ENCODE peak calls at places on chromosomes 16 and 17, in nine cellular contexts. Q, J, N, E, V, F, B, P and T are unnamed samples.

GRCh38 chr17:78380370-78380769 is 1.9 kb downstream of the PGS1 start:
- DNase-seq in V (no peak), E (no peak), Q (no peak), B (no peak), J (no peak), F (no peak), N (no peak), P (no peak), T (no peak)

GRCh38 chr17:47870042-47870441 is 19.1 kb upstream of the SP6 start:
- DNase-seq in N (no peak), P (no peak), F (no peak), Q (no peak), E (no peak), B (no peak), J (no peak), V (no peak), T (no peak)

GRCh38 chr16:3020247-3020603 is at the start of gene TNFRSF12A:
- DNase-seq in N (no peak), Q (peak), V (peak), F (no peak), E (peak), B (peak), P (peak), J (peak), T (peak)

GRCh38 chr17:28189667-28190066 is 129.3 kb upstream of the TMEM97 start:
- DNase-seq in Q (peak), B (no peak), E (no peak), J (no peak), N (no peak), V (no peak), P (no peak), F (no peak), T (no peak)

GRCh38 chr16:13829712-13830304 is 90.1 kb upstream of the ERCC4 start:
- DNase-seq in Q (no peak), N (no peak), B (no peak), J (no peak), P (no peak), F (no peak), V (no peak), E (no peak), T (no peak)

GRCh38 chr17:47423406-47424295 is 99.9 kb downstream of the EFCAB13 start:
- DNase-seq in Q (no peak), F (no peak), N (no peak), J (peak), P (no peak), E (no peak), V (no peak), B (peak), T (no peak)

GRCh38 chr17:80909635-80910034 is 82.0 kb upstream of the CHMP6 start:
- DNase-seq in B (no peak), N (no peak), F (no peak), V (no peak), Q (no peak), P (no peak), J (no peak), E (no peak), T (no peak)

GRCh38 chr17:76529224-76529642 is 8.3 kb downstream of the CYGB start:
- DNase-seq in V (peak), E (no peak), Q (peak), P (peak), B (no peak), F (no peak), N (peak), J (peak), T (peak)

GRCh38 chr17:75096082-75096625 is 8.4 kb downstream of the SLC16A5 start:
- DNase-seq in P (peak), F (no peak), V (peak), B (no peak), N (no peak), E (no peak), J (peak), Q (peak), T (no peak)

GRCh38 chr16:22217890-22218730 is 12.0 kb downstream of the EEF2K start:
- DNase-seq in Q (no peak), F (no peak), J (no peak), V (no peak), P (no peak), N (no peak), B (peak), E (no peak), T (no peak)

GRCh38 chr17:17379197-17379991 is 76.2 kb downstream of the NT5M start:
- DNase-seq in F (no peak), Q (peak), P (no peak), N (no peak), J (peak), V (peak), B (no peak), E (no peak), T (no peak)

GRCh38 chr17:78966906-78967600 is 12.7 kb downstream of the LGALS3BP start:
- DNase-seq in N (no peak), F (no peak), E (no peak), Q (no peak), V (no peak), J (no peak), B (no peak), P (no peak), T (no peak)

GRCh38 chr16:28311913-28312312 is 19.6 kb downstream of the SBK1 start:
- DNase-seq in F (no peak), E (no peak), V (no peak), N (no peak), J (no peak), P (no peak), Q (no peak), B (no peak), T (no peak)

GRCh38 chr16:1068451-1068850 is 4.1 kb upstream of the SSTR5 start:
- DNase-seq in Q (no peak), P (no peak), F (no peak), V (no peak), B (no peak), E (no peak), J (no peak), N (no peak), T (no peak)

GRCh38 chr16:48117217-48118105 is 38.3 kb downstream of the ABCC12 start:
- DNase-seq in V (no peak), N (no peak), P (peak), J (no peak), F (no peak), B (peak), Q (peak), E (no peak), T (peak)

GRCh38 chr16:25735645-25736044 is 43.9 kb downstream of the HS3ST4 start:
- DNase-seq in Q (no peak), P (no peak), J (no peak), B (no peak), V (no peak), E (no peak), F (no peak), N (no peak), T (no peak)

GRCh38 chr16:7509919-7510705 is 177.5 kb downstream of the RBFOX1 start:
- DNase-seq in E (no peak), J (no peak), B (no peak), V (no peak), P (no peak), F (no peak), N (no peak), Q (no peak), T (no peak)

GRCh38 chr17:64641499-64641898 is 20.6 kb downstream of the SMURF2 start:
- DNase-seq in B (no peak), N (peak), E (no peak), J (peak), V (peak), Q (peak), F (peak), P (peak), T (no peak)

GRCh38 chr16:85148959-85149358 is 36.7 kb upstream of the CIBAR2 start:
- DNase-seq in N (no peak), J (peak), B (no peak), E (no peak), F (no peak), Q (peak), P (no peak), V (peak), T (no peak)

GRCh38 chr16:85104821-85105391 is 7.4 kb downstream of the CIBAR2 start:
- DNase-seq in J (no peak), B (peak), Q (no peak), V (no peak), E (no peak), N (no peak), F (no peak), P (no peak), T (no peak)

GRCh38 chr17:5110816-5111215 is 862 bp downstream of the ZNF232 start:
- DNase-seq in B (no peak), E (no peak), Q (no peak), P (no peak), V (no peak), J (no peak), F (no peak), N (no peak), T (no peak)

GRCh38 chr17:44969144-44969780 is 1.2 kb upstream of the C1QL1 start:
- DNase-seq in J (no peak), P (no peak), N (no peak), V (no peak), B (no peak), F (no peak), Q (no peak), E (no peak), T (no peak)

GRCh38 chr17:72422505-72423285 is 301.9 kb downstream of the SOX9 start:
- DNase-seq in Q (peak), P (peak), N (peak), J (peak), V (peak), B (peak), F (peak), E (no peak), T (no peak)

GRCh38 chr17:82544431-82545070 is 25.0 kb downstream of the FOXK2 start:
- DNase-seq in N (no peak), B (no peak), P (no peak), J (no peak), E (no peak), V (no peak), F (no peak), Q (no peak), T (no peak)

GRCh38 chr17:72632026-72632684 is 460.3 kb downstream of the SLC39A11 start:
- DNase-seq in B (no peak), P (no peak), V (no peak), E (no peak), Q (no peak), N (no peak), J (no peak), F (no peak), T (no peak)

GRCh38 chr16:75758215-75758614 is 31.9 kb upstream of the CPHXL start:
- DNase-seq in P (peak), B (no peak), V (peak), E (no peak), N (no peak), F (no peak), J (peak), Q (peak), T (no peak)

GRCh38 chr17:76139801-76140660 is 1.0 kb downstream of the FOXJ1 start:
- DNase-seq in B (peak), V (no peak), N (no peak), Q (no peak), E (no peak), J (no peak), P (no peak), F (no peak), T (no peak)

GRCh38 chr17:32020943-32021617 is 13.9 kb downstream of the LRRC37B start:
- DNase-seq in F (no peak), Q (no peak), V (peak), J (peak), E (no peak), N (no peak), P (no peak), B (no peak), T (no peak)

GRCh38 chr17:933168-934083 is 46.1 kb downstream of the NXN start:
- DNase-seq in F (peak), J (peak), Q (peak), N (peak), B (no peak), E (no peak), P (peak), V (peak), T (no peak)

DNA sequence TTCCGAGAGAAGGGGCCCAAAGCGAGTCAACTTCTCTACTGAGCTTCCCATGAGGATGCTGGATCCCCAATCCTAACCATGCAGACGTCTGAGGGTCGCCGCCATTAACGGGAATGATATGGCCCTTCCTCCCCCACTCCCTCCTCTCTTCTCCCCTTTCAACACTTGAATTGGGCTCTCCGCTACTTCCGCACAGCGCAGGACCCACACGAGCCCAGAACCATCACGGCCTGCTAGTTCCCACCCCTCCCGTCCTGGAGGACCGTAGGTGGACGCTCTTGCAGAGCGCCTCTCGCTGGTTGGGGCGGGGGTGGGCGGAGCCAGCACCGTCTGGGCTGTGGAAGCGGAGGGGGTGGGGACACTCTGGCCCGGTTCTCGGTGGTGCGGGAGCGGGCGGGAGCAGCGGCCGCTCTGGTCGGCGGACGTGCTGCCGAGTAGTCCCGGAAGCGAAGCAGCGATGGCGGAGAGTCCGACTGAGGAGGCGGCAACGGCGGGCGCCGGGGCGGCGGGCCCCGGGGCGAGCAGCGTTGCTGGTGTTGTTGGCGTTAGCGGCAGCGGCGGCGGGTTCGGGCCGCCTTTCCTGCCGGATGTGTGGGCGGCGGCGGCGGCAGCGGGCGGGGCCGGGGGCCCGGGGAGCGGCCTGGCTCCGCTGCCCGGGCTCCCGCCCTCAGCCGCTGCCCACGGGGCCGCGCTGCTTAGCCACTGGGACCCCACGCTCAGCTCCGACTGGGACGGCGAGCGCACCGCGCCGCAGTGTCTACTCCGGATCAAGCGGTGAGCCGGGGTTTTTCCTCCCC is at the start of gene UBE2Z:
- DNase-seq in J (peak), E (peak), F (peak), P (peak), Q (peak), V (peak), B (peak), N (peak), T (peak)
- TF ChIP-seq CTCF in J (no peak), E (no peak), F (no peak), P (peak), Q (no peak), V (peak), B (peak), N (no peak), T (peak)

GRCh38 chr17:7739746-7740145 is 22.2 kb downstream of the DNAH2 start:
- DNase-seq in B (no peak), J (no peak), V (no peak), F (no peak), P (no peak), Q (no peak), E (no peak), N (no peak), T (no peak)
- TF ChIP-seq CTCF in B (no peak), J (no peak), V (no peak), F (no peak), P (no peak), Q (no peak), E (no peak), N (no peak), T (no peak)

GRCh38 chr16:86874141-86874540 is 295.8 kb downstream of the FOXL1 start:
- DNase-seq in N (no peak), J (no peak), V (no peak), Q (no peak), E (no peak), F (no peak), P (no peak), B (peak), T (no peak)
- TF ChIP-seq CTCF in N (peak), J (peak), V (peak), Q (peak), E (no peak), F (peak), P (peak), B (peak), T (peak)

GRCh38 chr17:19397556-19398041 is 10.6 kb upstream of the MFAP4 start:
- DNase-seq in N (no peak), V (no peak), P (no peak), Q (no peak), E (no peak), B (no peak), F (no peak), J (no peak), T (no peak)
- TF ChIP-seq CTCF in N (no peak), V (no peak), P (no peak), Q (no peak), E (no peak), B (no peak), F (no peak), J (no peak), T (no peak)

GRCh38 chr16:89907055-89907814 is 11.4 kb upstream of the MC1R start:
- DNase-seq in F (no peak), N (no peak), V (no peak), Q (no peak), E (no peak), B (no peak), P (no peak), J (no peak), T (no peak)

GRCh38 chr16:89905511-89906140 is 13.0 kb upstream of the MC1R start:
- DNase-seq in E (no peak), J (no peak), F (no peak), P (no peak), V (no peak), Q (no peak), N (no peak), B (no peak), T (no peak)

GRCh38 chr16:89904606-89905510 is 13.8 kb upstream of the MC1R start:
- DNase-seq in B (no peak), N (no peak), P (no peak), Q (no peak), F (no peak), E (no peak), J (no peak), V (no peak), T (no peak)

GRCh38 chr16:89908236-89908635 is 10.4 kb upstream of the MC1R start:
- DNase-seq in F (no peak), P (no peak), E (no peak), V (no peak), Q (no peak), B (no peak), J (no peak), N (no peak), T (no peak)

GRCh38 chr16:89906141-89907025 is 12.3 kb upstream of the MC1R start:
- DNase-seq in B (no peak), E (no peak), V (no peak), N (no peak), P (no peak), J (no peak), Q (no peak), F (no peak), T (no peak)
- TF ChIP-seq CTCF in B (no peak), E (no peak), V (no peak), N (no peak), P (no peak), J (no peak), Q (no peak), F (no peak), T (no peak)

GRCh38 chr17:29400818-29401217 is 10.7 kb downstream of the TAOK1 start:
- DNase-seq in Q (no peak), F (no peak), B (no peak), J (no peak), P (no peak), V (no peak), E (no peak), N (no peak), T (no peak)

GRCh38 chr17:29401237-29401636 is 11.1 kb downstream of the TAOK1 start:
- DNase-seq in V (no peak), P (no peak), Q (no peak), B (no peak), J (no peak), F (no peak), N (no peak), E (no peak), T (no peak)

GRCh38 chr17:29394761-29395160 is 4.6 kb downstream of the TAOK1 start:
- DNase-seq in V (no peak), Q (no peak), N (no peak), F (no peak), J (no peak), E (no peak), B (no peak), P (no peak), T (no peak)

DNA sequence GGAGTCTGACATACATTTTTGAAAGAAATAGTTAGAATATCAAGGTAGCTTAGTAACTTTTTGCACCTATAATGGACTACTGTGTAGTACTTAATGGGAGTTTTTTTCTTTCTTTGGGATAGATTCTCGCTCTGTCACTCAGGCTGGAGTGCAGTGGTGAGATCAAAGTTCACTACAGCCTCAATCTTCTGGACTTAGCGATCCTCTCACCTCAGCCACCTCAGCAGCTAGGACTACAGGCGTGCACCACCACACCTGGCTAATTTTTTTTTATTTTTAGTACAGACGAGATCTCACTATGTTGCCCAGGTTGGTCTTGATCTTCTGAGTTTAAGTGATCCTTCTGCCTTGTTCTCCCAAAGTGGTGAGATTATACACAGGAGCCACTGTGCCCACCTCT is 9.5 kb downstream of the TAOK1 start:
- DNase-seq in V (no peak), Q (no peak), P (no peak), F (no peak), N (no peak), J (no peak), E (no peak), B (no peak), T (no peak)
- TF ChIP-seq CTCF in V (no peak), Q (no peak), P (no peak), F (no peak), N (no peak), J (no peak), E (no peak), B (no peak), T (no peak)